ENCODE peak calls at places on chromosomes 16 and 17, in nine cellular contexts. Z is GM13977, T is kidney tubule cell, K is ureter, O is fibroblast of mammary gland, X is omental fat pad, W is NCI-H226, G is mucosa of descending colon, Q is ELR. U is an unnamed sample.

GRCh38 chr16:86297391-86297790 is 212.9 kb upstream of the FOXF1 start:
- DNase-seq in Z (no peak), T (peak; percentile 14), K (no peak), O (peak; percentile 36), X (no peak), W (peak; percentile 22), G (no peak), Q (peak; percentile 54), U (no peak)

GRCh38 chr16:64657316-64658011 is 464.4 kb downstream of the CDH11 start:
- DNase-seq in Z (no peak), T (peak; percentile 2), K (no peak), O (peak; percentile 15), X (no peak), W (no peak), G (no peak), Q (no peak), U (no peak)

GRCh38 chr16:84851192-84852127 is 31.7 kb downstream of the CRISPLD2 start:
- DNase-seq in Z (no peak), T (peak; percentile 99), K (no peak), O (peak; percentile 97), X (no peak), W (peak; percentile 97), G (no peak), Q (peak; percentile 99), U (no peak)

GRCh38 chr16:22816475-22816874 is 2.5 kb downstream of the HS3ST2 start:
- DNase-seq in Z (no peak), T (peak; percentile 93), K (no peak), O (peak; percentile 9), X (no peak), W (no peak), G (no peak), Q (peak; percentile 8), U (no peak)

GRCh38 chr17:39782481-39782880 is 44.7 kb downstream of the GRB7 start:
- DNase-seq in Z (no peak), T (peak; percentile 18), K (peak; percentile 52), O (no peak), X (no peak), W (peak; percentile 86), G (no peak), Q (no peak), U (peak; percentile 43)

GRCh38 chr17:76871668-76872067 is 3.5 kb downstream of the MGAT5B start:
- DNase-seq in Z (no peak), T (no peak), K (no peak), O (no peak), X (no peak), W (no peak), G (no peak), Q (peak; percentile 47), U (no peak)

GRCh38 chr17:51687887-51688286 is 427.5 kb downstream of the UTP18 start:
- DNase-seq in Z (no peak), T (peak; percentile 29), K (no peak), O (no peak), X (no peak), W (no peak), G (no peak), Q (no peak), U (no peak)

GRCh38 chr16:73329363-73330306 is 281.7 kb upstream of the ZFHX3 start:
- DNase-seq in Z (no peak), T (peak; percentile 9), K (no peak), O (no peak), X (no peak), W (no peak), G (no peak), Q (no peak), U (no peak)

GRCh38 chr17:50423553-50424159 is 2.4 kb upstream of the ACSF2 start:
- DNase-seq in Z (no peak), T (peak; percentile 97), K (peak; percentile 78), O (peak; percentile 95), X (no peak), W (peak; percentile 94), G (no peak), Q (peak; percentile 97), U (peak; percentile 60)

GRCh38 chr17:78476149-78476548 is 97.7 kb downstream of the PGS1 start:
- DNase-seq in Z (no peak), T (no peak), K (no peak), O (no peak), X (no peak), W (no peak), G (no peak), Q (no peak), U (no peak)

GRCh38 chr17:13575922-13576419 is 25.8 kb downstream of the HS3ST3A1 start:
- DNase-seq in Z (no peak), T (no peak), K (no peak), O (peak; percentile 57), X (no peak), W (no peak), G (no peak), Q (no peak), U (no peak)

GRCh38 chr16:64543401-64543800 is 578.5 kb downstream of the CDH11 start:
- DNase-seq in Z (no peak), T (no peak), K (no peak), O (no peak), X (no peak), W (no peak), G (no peak), Q (no peak), U (no peak)

GRCh38 chr17:50426814-50427787 is 1.1 kb downstream of the ACSF2 start:
- DNase-seq in Z (peak; percentile 65), T (peak; percentile 57), K (peak; percentile 52), O (peak; percentile 14), X (no peak), W (no peak), G (no peak), Q (peak; percentile 60), U (peak; percentile 41)

GRCh38 chr16:27321013-27321960 is 7.5 kb downstream of the IL4R start:
- DNase-seq in Z (no peak), T (peak; percentile 68), K (no peak), O (peak; percentile 60), X (no peak), W (peak; percentile 76), G (no peak), Q (peak; percentile 68), U (no peak)

GRCh38 chr17:56723471-56723870 is 110.2 kb downstream of the C17orf67 start:
- DNase-seq in Z (no peak), T (no peak), K (no peak), O (no peak), X (no peak), W (no peak), G (no peak), Q (no peak), U (no peak)

GRCh38 chr17:43900183-43900857 is 7.0 kb downstream of the MPP2 start:
- DNase-seq in Z (peak; percentile 90), T (peak; percentile 76), K (peak; percentile 82), O (peak; percentile 70), X (peak; percentile 68), W (peak; percentile 89), G (peak; percentile 82), Q (peak; percentile 93), U (peak; percentile 85)

GRCh38 chr17:35898283-35899070 is 18.3 kb upstream of the CCL5 start:
- DNase-seq in Z (no peak), T (peak; percentile 77), K (peak; percentile 61), O (no peak), X (no peak), W (peak; percentile 86), G (no peak), Q (peak; percentile 17), U (peak; percentile 39)

GRCh38 chr16:88700636-88701482 is 5.3 kb downstream of the RNF166 start:
- DNase-seq in Z (peak; percentile 93), T (peak; percentile 41), K (peak; percentile 93), O (peak; percentile 76), X (peak; percentile 63), W (peak; percentile 91), G (peak; percentile 98), Q (peak; percentile 96), U (peak; percentile 91)